ENCODE peak calls at places on chromosomes 11 and 22, in four cellular contexts. Q is H9, C is PC-3, R is IMR-90. N is an unnamed sample.

GRCh38 chr11:76380161-76380976 is 563 bp downstream of the THAP12 start:
- DNase-seq in Q (peak; percentile 43), R (peak; percentile 13), C (peak; percentile 38), N (no peak)

GRCh38 chr11:57315491-57315890 is 9.3 kb downstream of the TNKS1BP1 start:
- DNase-seq in R (peak; percentile 61), Q (peak; percentile 83), C (no peak), N (peak; percentile 36)

GRCh38 chr22:39300198-39300830 is 19.1 kb downstream of the RPL3 start:
- DNase-seq in Q (no peak), C (no peak), R (no peak), N (no peak)

GRCh38 chr11:85595285-85595884 is 31.8 kb downstream of the DLG2 start:
- DNase-seq in Q (no peak), R (peak; percentile 63), C (peak; percentile 74), N (no peak)

GRCh38 chr11:107043242-107043991 is 25.1 kb upstream of the GUCY1A2 start:
- DNase-seq in R (peak; percentile 82), C (peak; percentile 81), Q (no peak), N (no peak)

GRCh38 chr11:36146437-36146836 is 142.8 kb downstream of the COMMD9 start:
- DNase-seq in Q (no peak), C (no peak), R (no peak), N (no peak)

GRCh38 chr11:118916842-118917388 is 8.8 kb downstream of the BCL9L start:
- DNase-seq in C (peak; percentile 94), R (peak; percentile 75), Q (peak; percentile 83), N (peak; percentile 47)

GRCh38 chr11:116144387-116144958 is 628.3 kb downstream of the BUD13 start:
- DNase-seq in Q (peak; percentile 67), R (no peak), C (no peak), N (no peak)

GRCh38 chr11:19642759-19643158 is 69.9 kb upstream of the NAV2 start:
- DNase-seq in R (no peak), Q (no peak), C (no peak), N (no peak)

GRCh38 chr11:110606415-110606814 is 105.8 kb downstream of the ARHGAP20 start:
- DNase-seq in C (no peak), R (no peak), Q (no peak), N (peak; percentile 24)

GRCh38 chr22:31393890-31394289 is 5.5 kb upstream of the DRG1 start:
- DNase-seq in Q (no peak), R (no peak), C (no peak), N (no peak)

GRCh38 chr22:27732841-27733240 is 68.7 kb downstream of the MN1 start:
- DNase-seq in R (no peak), C (no peak), Q (no peak), N (no peak)

GRCh38 chr22:32476286-32476685 is 1.7 kb downstream of the FBXO7 start:
- DNase-seq in R (no peak), C (no peak), Q (no peak), N (no peak)

GRCh38 chr11:65883786-65884715 is 4.2 kb downstream of the FIBP start:
- DNase-seq in R (no peak), C (no peak), Q (no peak), N (no peak)

GRCh38 chr11:41983458-41983857 is 524.0 kb upstream of the LRRC4C start:
- DNase-seq in Q (no peak), R (no peak), C (peak; percentile 47), N (no peak)

GRCh38 chr11:19199766-19200165 is 2.0 kb downstream of the CSRP3 start:
- DNase-seq in R (no peak), Q (no peak), C (peak; percentile 13), N (no peak)

GRCh38 chr11:75233688-75234295 is 6.8 kb upstream of the TPBGL start:
- DNase-seq in C (peak; percentile 77), R (peak; percentile 54), Q (peak; percentile 73), N (peak; percentile 82)

GRCh38 chr11:86888164-86888977 is 66.8 kb downstream of the FZD4 start:
- DNase-seq in R (peak; percentile 79), Q (no peak), C (no peak), N (no peak)

GRCh38 chr11:10379022-10379421 is 74.1 kb downstream of the ADM start:
- DNase-seq in C (peak; percentile 43), R (peak; percentile 50), Q (no peak), N (peak; percentile 69)

GRCh38 chr11:41978951-41979350 is 519.5 kb upstream of the LRRC4C start:
- DNase-seq in R (no peak), Q (no peak), C (peak; percentile 64), N (no peak)

GRCh38 chr11:97389270-97389669 is 999.5 kb downstream of the JRKL start:
- DNase-seq in R (no peak), Q (no peak), C (no peak), N (no peak)

GRCh38 chr11:132704796-132705375 is 827.4 kb downstream of the OPCML start:
- DNase-seq in C (no peak), R (no peak), Q (no peak), N (no peak)

GRCh38 chr11:130514316-130514715 is 65.9 kb downstream of the ADAMTS15 start:
- DNase-seq in Q (no peak), C (peak; percentile 32), R (peak; percentile 77), N (no peak)

GRCh38 chr11:102528618-102529017 is 1.9 kb downstream of the MMP7 start:
- DNase-seq in R (peak; percentile 19), C (peak; percentile 42), Q (no peak), N (no peak)

GRCh38 chr22:25940479-25940878 is 198.5 kb downstream of the MYO18B start:
- DNase-seq in Q (no peak), R (no peak), C (no peak), N (no peak)

GRCh38 chr22:28506207-28506606 is 173.4 kb downstream of the TTC28 start:
- DNase-seq in C (no peak), Q (no peak), R (no peak), N (peak; percentile 13)

DNA sequence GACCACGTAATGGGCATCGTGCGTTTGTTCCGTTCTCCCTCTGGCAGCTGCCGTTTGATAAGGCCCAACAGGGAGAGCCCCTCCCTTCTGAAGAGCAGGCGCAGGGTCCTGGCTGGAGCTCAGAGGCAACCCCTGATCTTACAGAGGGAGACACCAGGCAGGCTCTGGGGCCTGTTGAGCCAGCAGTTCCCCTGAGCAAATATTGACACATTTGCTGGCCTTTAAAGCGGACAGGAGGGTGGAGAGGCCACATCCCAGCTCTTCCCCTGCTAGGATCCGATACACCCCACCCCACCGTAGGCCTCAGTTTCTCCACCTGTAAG is 11.8 kb upstream of the C1QTNF6 start:
- DNase-seq in C (peak; percentile 30), R (no peak), Q (no peak), N (no peak)
- TF ChIP-seq CTCF in C (no peak), R (no peak), Q (peak; percentile 9), N (no peak)

GRCh38 chr11:2459796-2460531 is 15.2 kb downstream of the KCNQ1 start:
- DNase-seq in Q (no peak), R (no peak), C (no peak), N (no peak)

GRCh38 chr11:2458321-2458720 is 13.5 kb downstream of the KCNQ1 start:
- DNase-seq in C (no peak), Q (no peak), R (no peak), N (no peak)

GRCh38 chr11:2460540-2461252 is 15.9 kb downstream of the KCNQ1 start:
- DNase-seq in C (no peak), R (no peak), Q (no peak), N (no peak)

GRCh38 chr11:2461253-2462091 is 16.7 kb downstream of the KCNQ1 start:
- DNase-seq in Q (no peak), R (no peak), C (no peak), N (no peak)

DNA sequence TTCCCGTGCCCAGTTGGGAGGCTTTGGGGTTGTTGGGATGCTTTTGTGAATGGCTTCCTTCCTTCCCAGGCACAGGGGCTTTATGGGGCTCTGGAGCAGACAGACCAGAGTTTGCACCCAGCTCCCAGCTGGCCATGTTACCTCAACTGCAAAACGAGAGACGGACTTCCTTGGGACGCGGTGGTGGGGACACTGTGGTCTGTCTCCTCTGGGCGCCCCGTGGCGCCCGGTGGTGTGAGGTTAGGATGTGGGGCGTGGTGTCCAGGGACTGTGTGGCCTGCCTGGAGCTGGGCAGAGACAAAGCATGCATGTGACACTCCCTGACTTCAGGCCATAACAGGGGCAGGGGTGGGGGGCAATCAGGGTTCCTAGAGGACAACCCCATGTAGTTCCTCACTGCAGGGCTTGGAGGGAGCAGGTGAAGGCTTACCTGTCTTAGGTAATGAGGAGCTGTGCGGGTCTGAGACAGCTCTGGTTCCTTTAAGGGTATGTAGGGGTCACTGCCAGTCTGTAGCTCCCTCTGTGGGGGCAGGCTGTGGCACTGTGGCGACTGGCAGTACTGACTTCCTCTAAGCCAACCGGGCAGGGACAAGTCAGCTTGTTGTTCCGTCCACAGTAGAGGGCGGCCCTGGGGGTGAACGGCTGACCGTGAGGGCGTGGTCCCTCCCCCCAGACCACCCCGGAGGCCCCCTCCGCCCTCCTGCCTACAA is 14.4 kb downstream of the KCNQ1 start:
- DNase-seq in C (no peak), Q (no peak), R (no peak), N (no peak)
- TF ChIP-seq CTCF in C (no peak), Q (no peak), R (no peak), N (no peak)

DNA sequence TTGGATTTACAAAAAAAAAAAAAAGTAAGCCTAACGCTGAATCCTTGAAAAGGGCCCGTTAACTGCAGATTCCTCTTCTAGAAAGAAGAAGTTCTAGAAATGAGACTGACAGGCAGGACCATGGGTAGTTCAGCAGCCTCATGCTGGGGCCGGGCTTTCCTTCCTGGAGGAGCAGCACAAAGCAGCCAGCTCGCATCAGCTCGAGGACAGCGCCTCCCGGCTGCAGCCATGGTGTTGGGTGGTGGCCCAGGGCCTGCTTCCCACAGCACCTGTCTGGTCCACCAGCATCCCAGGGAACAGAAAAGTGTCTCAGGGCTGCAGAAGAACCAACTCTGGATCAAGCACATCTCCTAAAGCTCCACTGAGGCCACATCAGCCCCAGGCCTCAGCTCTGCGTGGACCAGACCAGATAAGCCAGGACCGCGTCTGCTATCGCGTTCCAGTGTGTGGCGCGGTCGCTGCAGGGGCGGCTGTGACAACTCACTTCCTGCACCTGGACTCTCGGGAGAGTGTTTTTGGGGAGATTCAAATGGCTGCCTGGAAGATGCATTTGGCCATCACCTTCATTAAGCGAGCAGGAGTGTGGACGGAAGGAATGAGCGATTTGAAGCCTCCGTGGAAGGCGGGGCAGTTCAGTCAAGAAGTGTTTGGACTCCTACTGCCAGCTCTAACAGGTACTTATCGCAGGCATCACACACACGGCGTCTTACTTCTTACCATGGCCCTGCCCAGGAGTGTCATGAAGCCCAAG is 53.5 kb downstream of the MYH9 start:
- DNase-seq in R (no peak), Q (peak; percentile 79), C (no peak), N (no peak)
- TF ChIP-seq CTCF in R (no peak), Q (peak; percentile 57), C (peak; percentile 31), N (no peak)

GRCh38 chr11:15989685-15990084 is 366.7 kb downstream of the SOX6 start:
- DNase-seq in R (no peak), Q (no peak), C (no peak), N (no peak)

GRCh38 chr11:15987044-15987443 is 369.3 kb downstream of the SOX6 start:
- DNase-seq in C (no peak), Q (no peak), R (peak; percentile 75), N (no peak)

GRCh38 chr11:15991174-15991655 is 365.1 kb downstream of the SOX6 start:
- DNase-seq in Q (no peak), R (no peak), C (no peak), N (no peak)

GRCh38 chr11:15985863-15986139 is 370.5 kb downstream of the SOX6 start:
- DNase-seq in C (no peak), Q (no peak), R (no peak), N (no peak)

DNA sequence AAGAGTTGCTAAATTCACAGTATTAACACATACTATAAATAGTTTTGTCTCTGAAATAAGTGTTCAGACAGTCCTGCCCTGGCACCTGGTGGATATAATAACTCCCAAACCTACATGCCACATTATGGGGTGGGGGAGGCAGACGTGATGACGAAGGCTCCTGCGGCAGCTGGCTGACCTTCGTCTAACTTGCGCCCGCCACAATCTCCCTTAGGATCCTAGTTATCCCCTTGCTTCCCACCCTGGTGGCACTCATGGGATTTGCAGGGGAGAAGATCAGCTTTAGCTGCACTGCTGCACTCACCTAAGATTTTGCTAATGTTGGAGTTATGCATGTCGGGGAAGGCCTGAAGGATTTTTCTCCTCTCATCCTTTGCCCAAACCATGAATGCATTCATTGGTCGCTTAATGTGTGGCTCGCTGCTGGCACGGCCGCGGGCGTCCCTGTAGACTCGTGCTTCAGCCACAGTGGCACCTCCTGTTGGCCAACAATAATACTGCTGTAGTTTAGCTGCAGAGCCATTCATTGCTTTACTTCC is 367.6 kb downstream of the SOX6 start:
- DNase-seq in R (no peak), Q (peak; percentile 72), C (no peak), N (no peak)
- TF ChIP-seq CTCF in R (no peak), Q (peak; percentile 92), C (peak; percentile 33), N (peak; percentile 41)

N was measured in nephron progenitor cell.